ENCODE peak calls at places on chromosomes 4 and X, in seven cellular contexts. G, A, J, K, I, P and Q are unnamed samples.
A peak's percentile ranks its signal among the peaks of the same experiment; 100 is the strongest.

GRCh38 chrX:22296871-22297270 is 24.2 kb downstream of the CBLL2 start:
- DNase-seq in K (no peak), I (no peak), A (no peak), G (no peak), J (no peak), P (no peak), Q (no peak)

GRCh38 chrX:23908219-23909003 is 605 bp downstream of the CXorf58 start:
- DNase-seq in G (peak; percentile 70), A (no peak), K (no peak), J (no peak), P (no peak), I (no peak), Q (no peak)

GRCh38 chrX:12991575-12991974 is 16.7 kb downstream of the TMSB4X start:
- DNase-seq in A (no peak), P (no peak), J (no peak), I (no peak), G (no peak), K (no peak), Q (no peak)

GRCh38 chr4:92234393-92235176 is 69.2 kb upstream of the GRID2 start:
- DNase-seq in A (peak; percentile 92), G (no peak), K (no peak), J (no peak), I (no peak), P (no peak), Q (no peak)

GRCh38 chr4:178953447-178954120 is 1511.3 kb upstream of the AGA start:
- DNase-seq in J (no peak), P (no peak), K (no peak), I (no peak), A (no peak), G (no peak), Q (no peak)

GRCh38 chr4:173666-174314 is 49.5 kb downstream of the ZNF718 start:
- DNase-seq in J (no peak), G (no peak), I (no peak), A (no peak), K (no peak), P (no peak), Q (no peak)

GRCh38 chr4:114615435-114615834 is 16.8 kb downstream of the UGT8 start:
- DNase-seq in K (no peak), G (no peak), A (no peak), P (no peak), J (no peak), I (no peak), Q (no peak)

GRCh38 chrX:119477812-119478232 is 9.6 kb downstream of the SLC25A5 start:
- DNase-seq in K (no peak), J (no peak), P (no peak), A (peak; percentile 89), I (no peak), G (no peak), Q (no peak)

GRCh38 chr4:76147454-76148141 is 599 bp downstream of the NUP54 start:
- DNase-seq in A (peak; percentile 90), G (peak; percentile 66), P (no peak), K (peak; percentile 78), I (peak; percentile 79), J (peak; percentile 2), Q (peak; percentile 78)

GRCh38 chr4:26830701-26831100 is 29.9 kb upstream of the STIM2 start:
- DNase-seq in K (no peak), G (peak; percentile 77), P (no peak), J (no peak), I (no peak), A (no peak), Q (no peak)

GRCh38 chrX:115713465-115713864 is 152.5 kb downstream of the PLS3 start:
- DNase-seq in J (no peak), I (no peak), K (no peak), G (no peak), P (no peak), A (no peak), Q (no peak)

GRCh38 chr4:88981993-88982392 is 75.0 kb downstream of the FAM13A start:
- DNase-seq in P (no peak), K (no peak), A (no peak), I (no peak), G (no peak), J (no peak), Q (no peak)

GRCh38 chrX:55451990-55452824 is at the start of gene MAGEH1:
- DNase-seq in P (peak; percentile 54), J (peak; percentile 31), G (peak; percentile 93), A (peak; percentile 75), K (peak; percentile 90), I (peak; percentile 86), Q (peak; percentile 72)

GRCh38 chr4:67933755-67934154 is 29.5 kb downstream of the TMPRSS11A start:
- DNase-seq in I (no peak), P (no peak), K (no peak), J (no peak), G (no peak), A (peak; percentile 19), Q (no peak)

GRCh38 chr4:173370130-173370476 is 651 bp upstream of the SAP30 start:
- DNase-seq in I (peak; percentile 84), J (no peak), G (peak; percentile 58), A (peak; percentile 53), P (peak; percentile 39), K (peak; percentile 83), Q (no peak)

GRCh38 chr4:6687947-6688878 is 5.5 kb upstream of the S100P start:
- DNase-seq in K (no peak), G (no peak), P (no peak), J (no peak), I (no peak), A (no peak), Q (no peak)

GRCh38 chrX:119880552-119881437 is 9.2 kb downstream of the NDUFA1 start:
- DNase-seq in G (peak; percentile 84), A (peak; percentile 55), K (peak; percentile 24), P (no peak), J (no peak), I (no peak), Q (no peak)

GRCh38 chr4:55247521-55247920 is 98.5 kb upstream of the SRD5A3 start:
- DNase-seq in K (peak; percentile 63), G (no peak), I (no peak), P (no peak), J (no peak), A (no peak), Q (no peak)

GRCh38 chr4:25069014-25069413 is 38.3 kb upstream of the LGI2 start:
- DNase-seq in I (no peak), P (no peak), K (no peak), G (no peak), J (no peak), A (no peak), Q (no peak)

GRCh38 chrX:115592997-115593734 is 32.2 kb downstream of the PLS3 start:
- DNase-seq in G (no peak), J (no peak), I (no peak), P (no peak), A (peak; percentile 33), K (no peak), Q (no peak)

GRCh38 chr4:69649629-69650028 is 3.4 kb downstream of the UGT2A1 start:
- DNase-seq in G (no peak), K (no peak), A (no peak), J (no peak), I (no peak), P (no peak), Q (no peak)

GRCh38 chr4:41379230-41379629 is 122.5 kb downstream of the UCHL1 start:
- DNase-seq in J (no peak), K (no peak), A (no peak), P (no peak), I (no peak), G (no peak), Q (no peak)

GRCh38 chr4:126790633-126791032 is 842.1 kb upstream of the INTU start:
- DNase-seq in G (no peak), J (no peak), K (no peak), I (no peak), P (no peak), A (peak; percentile 33), Q (no peak)

GRCh38 chr4:2798399-2799301 is 5.8 kb downstream of the SH3BP2 start:
- DNase-seq in I (peak; percentile 88), G (no peak), P (no peak), J (no peak), K (peak; percentile 88), A (no peak), Q (no peak)

GRCh38 chrX:123860506-123860840 is 620 bp downstream of the XIAP start:
- DNase-seq in A (no peak), G (peak; percentile 73), P (no peak), K (no peak), J (no peak), I (no peak), Q (no peak)

GRCh38 chrX:24487576-24487975 is 22.5 kb downstream of the PDK3 start:
- DNase-seq in P (no peak), J (no peak), A (no peak), K (no peak), G (no peak), I (no peak), Q (no peak)

GRCh38 chr4:153916273-153916755 is 127.4 kb upstream of the SFRP2 start:
- DNase-seq in K (no peak), P (no peak), J (no peak), A (no peak), G (no peak), I (no peak), Q (no peak)

GRCh38 chr4:184439386-184439785 is 35.0 kb downstream of the IRF2 start:
- DNase-seq in J (no peak), K (no peak), G (no peak), P (no peak), I (no peak), A (no peak), Q (no peak)

GRCh38 chr4:148443550-148444295 is 1.5 kb upstream of the NR3C2 start:
- DNase-seq in A (no peak), G (no peak), I (no peak), P (peak; percentile 20), J (peak; percentile 25), K (no peak), Q (peak; percentile 70)

GRCh38 chr4:8331567-8331955 is 62.0 kb downstream of the HTRA3 start:
- DNase-seq in J (no peak), P (no peak), I (peak; percentile 35), A (no peak), K (no peak), G (no peak), Q (no peak)

GRCh38 chr4:144302704-144303536 is 162.4 kb upstream of the GYPA start:
- DNase-seq in G (no peak), J (no peak), I (no peak), K (no peak), P (no peak), A (no peak), Q (no peak)

GRCh38 chr4:119543794-119544193 is 84.8 kb downstream of the PDE5A start:
- DNase-seq in A (no peak), I (no peak), P (no peak), K (no peak), J (no peak), G (no peak), Q (no peak)

GRCh38 chr4:143185253-143186107 is 763 bp downstream of the USP38 start:
- DNase-seq in I (peak; percentile 79), A (no peak), K (peak; percentile 74), G (peak; percentile 75), P (no peak), J (no peak), Q (no peak)

GRCh38 chr4:133186210-133186609 is 37.1 kb downstream of the PCDH10 start:
- DNase-seq in P (no peak), I (no peak), A (no peak), G (no peak), J (no peak), K (no peak), Q (no peak)

GRCh38 chr4:189215574-189215973 is 725.1 kb upstream of the FRG1 start:
- DNase-seq in G (no peak), J (no peak), K (no peak), P (no peak), A (no peak), I (no peak), Q (no peak)

GRCh38 chr4:73836373-73837269 is at the start of gene CXCL6:
- DNase-seq in K (peak; percentile 84), P (no peak), A (no peak), J (no peak), G (no peak), I (peak; percentile 80), Q (no peak)

GRCh38 chrX:115372026-115372610 is 82.6 kb downstream of the LUZP4 start:
- DNase-seq in I (no peak), K (no peak), J (no peak), G (no peak), A (peak; percentile 57), P (no peak), Q (no peak)

GRCh38 chr4:8015512-8015911 is 75.9 kb upstream of the AFAP1 start:
- DNase-seq in K (no peak), P (no peak), A (peak; percentile 28), I (no peak), G (peak; percentile 50), J (no peak), Q (no peak)